ENCODE peak calls at places on chromosomes 13 and 19, in five cellular contexts. S is PC-3, Z is uterus, T is astrocyte, K is brain microvascular endothelial cell. D is an unnamed sample.

GRCh38 chr19:39937094-39937493 is 2.7 kb upstream of the FCGBP start:
- DNase-seq in K (no peak), Z (no peak), T (no peak), S (no peak), D (no peak)

GRCh38 chr13:92158335-92158734 is 759.9 kb downstream of the GPC5 start:
- DNase-seq in Z (no peak), S (peak; percentile 58), K (peak; percentile 13), T (peak; percentile 67), D (no peak)

GRCh38 chr13:27171830-27172494 is 351 bp upstream of the USP12 start:
- DNase-seq in K (peak; percentile 73), T (peak; percentile 78), S (peak; percentile 86), Z (peak; percentile 91), D (peak; percentile 86)

GRCh38 chr19:40592170-40592569 is 9.0 kb upstream of the LTBP4 start:
- DNase-seq in Z (no peak), K (peak; percentile 71), T (peak; percentile 69), S (peak; percentile 64), D (no peak)

GRCh38 chr13:73708393-73708985 is 425.7 kb downstream of the KLF12 start:
- DNase-seq in K (peak; percentile 65), Z (peak; percentile 19), T (peak; percentile 52), S (peak; percentile 77), D (peak; percentile 64)

GRCh38 chr13:44854264-44855060 is 134.8 kb downstream of the NUFIP1 start:
- DNase-seq in S (no peak), T (no peak), Z (no peak), K (no peak), D (no peak)

GRCh38 chr19:18167011-18167410 is 6.6 kb upstream of the IFI30 start:
- DNase-seq in S (no peak), Z (no peak), T (no peak), K (no peak), D (no peak)

GRCh38 chr19:50803633-50804419 is 13.6 kb downstream of the ACP4 start:
- DNase-seq in K (no peak), Z (no peak), T (no peak), S (peak; percentile 33), D (no peak)

GRCh38 chr13:32117696-32118095 is 86.1 kb downstream of the FRY start:
- DNase-seq in Z (no peak), K (no peak), S (no peak), T (no peak), D (no peak)

GRCh38 chr19:43575955-43576451 is 402 bp downstream of the PINLYP start:
- DNase-seq in T (no peak), Z (no peak), S (no peak), K (no peak), D (no peak)

GRCh38 chr19:40274585-40275544 is 10.3 kb downstream of the AKT2 start:
- DNase-seq in T (no peak), Z (no peak), S (no peak), K (no peak), D (no peak)

GRCh38 chr13:79241697-79242096 is 164.4 kb downstream of the RBM26 start:
- DNase-seq in S (no peak), Z (no peak), K (no peak), T (no peak), D (no peak)

GRCh38 chr13:79245937-79246574 is 160.0 kb downstream of the RBM26 start:
- DNase-seq in Z (no peak), S (no peak), T (no peak), K (no peak), D (no peak)

GRCh38 chr13:79246575-79246949 is 159.5 kb downstream of the RBM26 start:
- DNase-seq in Z (no peak), S (peak; percentile 18), K (no peak), T (no peak), D (no peak)
- TF ChIP-seq CTCF in Z (no peak), S (no peak), K (no peak), T (no peak), D (no peak)

DNA sequence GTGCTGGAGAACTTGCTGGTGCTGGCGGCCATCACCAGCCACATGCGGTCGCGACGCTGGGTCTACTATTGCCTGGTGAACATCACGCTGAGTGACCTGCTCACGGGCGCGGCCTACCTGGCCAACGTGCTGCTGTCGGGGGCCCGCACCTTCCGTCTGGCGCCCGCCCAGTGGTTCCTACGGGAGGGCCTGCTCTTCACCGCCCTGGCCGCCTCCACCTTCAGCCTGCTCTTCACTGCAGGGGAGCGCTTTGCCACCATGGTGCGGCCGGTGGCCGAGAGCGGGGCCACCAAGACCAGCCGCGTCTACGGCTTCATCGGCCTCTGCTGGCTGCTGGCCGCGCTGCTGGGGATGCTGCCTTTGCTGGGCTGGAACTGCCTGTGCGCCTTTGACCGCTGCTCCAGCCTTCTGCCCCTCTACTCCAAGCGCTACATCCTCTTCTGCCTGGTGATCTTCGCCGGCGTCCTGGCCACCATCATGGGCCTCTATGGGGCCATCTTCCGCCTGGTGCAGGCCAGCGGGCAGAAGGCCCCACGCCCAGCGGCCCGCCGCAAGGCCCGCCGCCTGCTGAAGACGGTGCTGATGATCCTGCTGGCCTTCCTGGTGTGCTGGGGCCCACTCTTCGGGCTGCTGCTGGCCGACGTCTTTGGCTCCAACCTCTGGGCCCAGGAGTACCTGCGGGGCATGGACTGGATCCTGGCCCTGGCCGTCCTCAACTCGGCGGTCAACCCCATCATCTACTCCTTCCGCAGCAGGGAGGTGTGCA is 587 bp downstream of the S1PR4 start:
- DNase-seq in T (no peak), S (no peak), Z (no peak), K (no peak), D (no peak)
- H3K27ac ChIP-seq in T (no peak overlapping the region), S (no peak overlapping the region), Z (no peak overlapping the region), K (no peak overlapping the region), D (peak overlapping the region; percentile 87)

GRCh38 chr13:79060216-79060615 is 345.8 kb downstream of the RBM26 start:
- DNase-seq in Z (no peak), S (peak; percentile 6), T (no peak), K (no peak), D (no peak)
- TF ChIP-seq CTCF in Z (no peak), S (peak; percentile 41), T (no peak), K (no peak), D (no peak)

GRCh38 chr19:12331211-12331941 is 2.1 kb downstream of the ZNF563 start:
- DNase-seq in T (no peak), S (no peak), Z (no peak), K (no peak), D (no peak)
- H3K27ac ChIP-seq in T (no peak overlapping the region), S (no peak overlapping the region), Z (no peak overlapping the region), K (no peak overlapping the region), D (no peak overlapping the region)

GRCh38 chr19:13804830-13805683 is 9.8 kb downstream of the ZSWIM4 start:
- DNase-seq in K (no peak), T (no peak), S (no peak), Z (no peak), D (no peak)
- TF ChIP-seq CTCF in K (peak; percentile 41), T (no peak), S (peak; percentile 52), Z (peak; percentile 58), D (no peak)

DNA sequence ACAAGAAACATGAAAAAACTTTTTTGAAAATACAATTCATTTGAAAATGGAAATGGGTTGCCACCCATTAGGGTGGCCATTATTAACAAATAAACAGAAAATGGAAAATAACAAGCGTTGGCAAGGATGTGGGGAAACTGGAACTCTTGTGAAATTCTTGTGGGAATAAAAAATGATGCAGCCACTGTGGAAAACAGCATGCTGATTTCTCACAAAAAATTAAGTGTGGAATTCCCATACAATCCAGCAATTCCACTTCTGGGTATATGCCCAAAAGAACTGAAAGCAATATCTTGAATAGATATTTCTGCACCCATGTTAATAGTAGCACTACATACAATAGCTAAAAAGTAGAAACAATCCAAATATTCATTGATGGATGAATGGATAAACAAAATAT is 165.2 kb downstream of the DCLK1 start:
- DNase-seq in K (no peak), S (no peak), T (no peak), Z (no peak), D (no peak)
- H3K27ac ChIP-seq in K (no peak overlapping the region), S (no peak overlapping the region), T (no peak overlapping the region), Z (peak overlapping the region; percentile 6), D (no peak overlapping the region)

DNA sequence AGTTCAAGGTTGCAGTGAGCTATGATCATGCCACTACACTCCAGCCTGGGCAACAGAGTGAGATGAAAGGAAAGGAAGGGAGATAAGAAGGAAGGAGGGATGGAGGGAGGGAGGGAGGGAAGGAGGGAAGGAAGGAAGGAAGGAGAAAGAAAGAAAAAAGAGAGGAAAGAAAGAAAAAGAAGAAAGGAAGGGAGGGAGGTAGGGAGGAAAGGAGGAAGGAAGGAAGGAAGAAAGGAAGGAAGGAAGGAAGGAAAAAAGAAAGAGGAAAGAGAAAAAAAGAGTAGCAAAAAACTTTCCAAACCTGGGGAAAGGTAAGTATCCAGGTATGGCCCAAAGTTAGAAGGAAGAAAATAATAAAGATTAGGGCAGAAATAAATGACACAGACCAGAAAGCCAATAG is 7.1 kb downstream of the ZFP14 start:
- DNase-seq in S (no peak), T (no peak), Z (no peak), K (no peak), D (no peak)
- TF ChIP-seq CTCF in S (no peak), T (no peak), Z (no peak), K (no peak), D (no peak)

DNA sequence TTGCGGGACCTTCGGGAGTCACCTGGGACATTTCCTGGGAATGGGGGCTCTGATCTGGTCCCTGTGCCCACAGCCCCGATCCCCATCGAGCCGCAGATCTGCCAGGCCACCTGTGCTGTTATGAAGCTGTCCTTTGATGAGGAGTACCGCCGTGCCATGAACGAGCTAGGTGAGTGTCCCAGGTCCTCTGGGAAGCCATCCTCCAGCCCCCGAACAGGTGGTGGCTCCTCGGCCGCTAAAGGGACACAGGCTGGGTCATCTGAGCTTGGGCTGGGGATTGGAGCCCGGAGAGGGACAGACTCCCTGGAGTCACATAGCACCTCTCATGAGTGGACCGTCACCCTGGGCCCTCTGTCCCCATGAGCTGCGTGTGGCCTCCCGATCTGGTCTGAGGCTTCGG is 8.0 kb downstream of the APC2 start:
- DNase-seq in Z (no peak), S (no peak), K (no peak), T (no peak), D (no peak)
- H3K27ac ChIP-seq in Z (no peak overlapping the region), S (no peak overlapping the region), K (no peak overlapping the region), T (no peak overlapping the region), D (no peak overlapping the region)

DNA sequence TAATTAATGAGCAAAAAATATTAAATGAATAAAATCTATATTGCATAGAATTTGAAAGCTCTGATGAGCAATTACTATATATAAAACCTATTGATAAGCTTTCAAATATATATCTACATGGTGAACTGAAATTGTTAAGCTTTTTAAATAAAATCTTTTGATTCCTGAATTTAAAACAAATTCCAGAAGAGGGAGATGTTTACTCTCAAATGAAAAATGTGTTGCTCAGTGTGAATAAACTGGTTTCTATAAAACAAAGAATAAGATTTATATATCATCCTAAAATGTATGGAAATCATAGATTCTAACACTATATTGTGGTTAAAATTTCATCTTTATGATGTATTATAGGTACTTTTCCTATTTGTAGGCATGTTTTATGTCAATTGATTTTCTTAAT is 171.5 kb upstream of the SLITRK6 start:
- DNase-seq in Z (no peak), K (no peak), T (no peak), S (peak; percentile 36), D (peak; percentile 2)
- TF ChIP-seq CTCF in Z (no peak), K (no peak), T (peak; percentile 9), S (peak; percentile 46), D (no peak)

D was measured in RWPE1.